ENCODE peak calls at places on chromosomes 5 and 9, in four cellular contexts. One of them, this sample, is unnamed.
A peak's percentile ranks its signal among the peaks of the same experiment; 100 is the strongest.

GRCh38 chr9:88396836-88397577 is 8.8 kb downstream of the SPIN1 start:
- DNase-seq in CD4-positive, alpha-beta T cell: no peak
- DNase-seq in lung: no peak
- DNase-seq in Panc1: no peak
- DNase-seq in this sample: no peak

GRCh38 chr9:112747094-112747493 is 3.5 kb upstream of the SNX30 start:
- DNase-seq in CD4-positive, alpha-beta T cell: no peak
- DNase-seq in Panc1: no peak
- DNase-seq in lung: no peak
- DNase-seq in this sample: no peak

GRCh38 chr5:109063223-109063622 is 315.5 kb downstream of the FER start:
- DNase-seq in lung: no peak
- DNase-seq in CD4-positive, alpha-beta T cell: no peak
- DNase-seq in Panc1: no peak
- DNase-seq in this sample: no peak

GRCh38 chr5:90983148-90983547 is 400.0 kb downstream of the ARRDC3 start:
- DNase-seq in CD4-positive, alpha-beta T cell: no peak
- DNase-seq in lung: no peak
- DNase-seq in Panc1: peak; percentile 13
- DNase-seq in this sample: no peak

GRCh38 chr5:146313027-146313426 is 25.6 kb upstream of the POU4F3 start:
- DNase-seq in Panc1: no peak
- DNase-seq in CD4-positive, alpha-beta T cell: no peak
- DNase-seq in lung: no peak
- DNase-seq in this sample: no peak

GRCh38 chr5:77138981-77139380 is 51.9 kb upstream of the ZBED3 start:
- DNase-seq in lung: no peak
- DNase-seq in Panc1: no peak
- DNase-seq in CD4-positive, alpha-beta T cell: no peak
- DNase-seq in this sample: no peak

GRCh38 chr5:134506054-134507039 is 19.1 kb upstream of the JADE2 start:
- DNase-seq in CD4-positive, alpha-beta T cell: no peak
- DNase-seq in Panc1: no peak
- DNase-seq in lung: peak; percentile 79
- DNase-seq in this sample: no peak

GRCh38 chr5:51495672-51496071 is 112.4 kb downstream of the ISL1 start:
- DNase-seq in CD4-positive, alpha-beta T cell: no peak
- DNase-seq in Panc1: no peak
- DNase-seq in lung: no peak
- DNase-seq in this sample: no peak

GRCh38 chr9:97958812-97959511 is 21.0 kb upstream of the HEMGN start:
- DNase-seq in lung: no peak
- DNase-seq in CD4-positive, alpha-beta T cell: no peak
- DNase-seq in Panc1: no peak
- DNase-seq in this sample: no peak

GRCh38 chr5:102670224-102670836 is 84.8 kb upstream of the PAM start:
- DNase-seq in lung: no peak
- DNase-seq in Panc1: no peak
- DNase-seq in CD4-positive, alpha-beta T cell: no peak
- DNase-seq in this sample: peak; percentile 37

GRCh38 chr5:34676409-34676808 is 20.3 kb downstream of the RAI14 start:
- DNase-seq in lung: no peak
- DNase-seq in Panc1: no peak
- DNase-seq in CD4-positive, alpha-beta T cell: no peak
- DNase-seq in this sample: no peak

GRCh38 chr9:134412298-134412711 is 86.0 kb downstream of the RXRA start:
- DNase-seq in lung: no peak
- DNase-seq in CD4-positive, alpha-beta T cell: no peak
- DNase-seq in Panc1: no peak
- DNase-seq in this sample: no peak

GRCh38 chr5:172721455-172722308 is 49.3 kb downstream of the DUSP1 start:
- DNase-seq in lung: no peak
- DNase-seq in CD4-positive, alpha-beta T cell: no peak
- DNase-seq in Panc1: no peak
- DNase-seq in this sample: no peak

GRCh38 chr5:59729820-59730219 is 163.7 kb downstream of the PDE4D start:
- DNase-seq in Panc1: no peak
- DNase-seq in CD4-positive, alpha-beta T cell: no peak
- DNase-seq in lung: no peak
- DNase-seq in this sample: no peak

DNA sequence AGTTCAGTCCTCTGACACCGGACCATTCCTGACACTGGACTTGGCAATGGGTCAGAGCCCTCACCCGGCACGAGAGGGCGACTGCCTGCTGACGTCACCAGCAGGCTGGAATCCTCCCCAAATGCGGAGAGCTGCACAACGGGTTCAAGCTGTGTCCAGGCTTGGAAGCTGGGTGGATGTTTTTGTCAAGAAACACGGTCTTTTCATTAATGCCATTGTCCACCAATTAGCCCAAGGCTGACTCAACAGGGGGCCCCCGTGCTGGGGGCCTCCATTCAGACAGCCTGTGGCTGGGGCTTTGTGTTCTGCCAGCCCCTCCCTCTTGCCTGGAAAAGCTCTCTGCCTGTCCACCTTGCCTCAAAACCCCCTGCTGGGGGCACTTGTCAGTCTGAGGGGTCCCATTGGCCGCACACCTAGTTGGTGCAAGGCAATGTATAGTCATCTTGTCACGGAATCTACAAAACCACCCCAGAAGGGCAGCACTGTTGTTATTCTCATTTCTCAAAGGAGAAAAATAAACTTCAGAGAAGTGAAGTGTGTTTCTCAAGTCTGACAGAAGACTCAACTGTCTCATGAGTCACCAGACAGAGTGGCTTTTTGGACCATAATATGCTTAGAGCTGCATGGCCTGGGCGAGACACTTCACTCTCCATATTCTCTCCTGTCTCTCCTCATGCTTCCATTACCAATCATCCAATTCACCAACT is 24.6 kb downstream of the NDUFA8 start:
- DNase-seq in lung: no peak
- DNase-seq in Panc1: no peak
- DNase-seq in CD4-positive, alpha-beta T cell: no peak
- DNase-seq in this sample: no peak
- TF ChIP-seq CTCF in lung: no peak
- TF ChIP-seq CTCF in Panc1: no peak
- TF ChIP-seq CTCF in CD4-positive, alpha-beta T cell: no peak
- TF ChIP-seq CTCF in this sample: no peak

GRCh38 chr5:132677682-132678400 is 4.1 kb downstream of the IL4 start:
- DNase-seq in CD4-positive, alpha-beta T cell: no peak
- DNase-seq in Panc1: no peak
- DNase-seq in lung: no peak
- DNase-seq in this sample: no peak

GRCh38 chr5:132678735-132679134 is 4.9 kb downstream of the IL4 start:
- DNase-seq in lung: no peak
- DNase-seq in Panc1: no peak
- DNase-seq in CD4-positive, alpha-beta T cell: no peak
- DNase-seq in this sample: no peak

GRCh38 chr5:132679166-132679565 is 5.4 kb downstream of the IL4 start:
- DNase-seq in lung: no peak
- DNase-seq in Panc1: no peak
- DNase-seq in CD4-positive, alpha-beta T cell: no peak
- DNase-seq in this sample: no peak

GRCh38 chr5:132675936-132676689 is 2.3 kb downstream of the IL4 start:
- DNase-seq in Panc1: no peak
- DNase-seq in CD4-positive, alpha-beta T cell: no peak
- DNase-seq in lung: no peak
- DNase-seq in this sample: no peak

DNA sequence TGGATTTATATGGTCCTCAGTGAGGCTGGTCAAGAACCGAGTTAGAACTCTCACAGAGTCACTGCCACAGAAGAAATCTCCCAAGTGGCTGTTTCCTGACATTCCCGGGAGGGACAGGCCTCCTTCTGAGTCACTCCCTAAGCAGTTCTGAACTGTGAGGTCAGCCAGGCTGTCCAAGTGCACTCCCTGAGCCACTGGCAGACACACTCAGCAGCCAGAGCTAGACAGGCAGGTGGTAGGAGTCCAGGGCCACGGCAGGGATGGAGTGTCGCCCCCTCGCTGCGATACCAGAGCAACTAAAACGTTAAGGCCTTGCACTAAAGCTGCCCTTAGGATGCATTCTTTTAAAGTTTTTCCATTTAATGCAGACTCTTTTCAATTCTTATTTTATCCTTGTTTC is 3.4 kb downstream of the IL4 start:
- DNase-seq in lung: peak; percentile 82
- DNase-seq in CD4-positive, alpha-beta T cell: no peak
- DNase-seq in Panc1: peak; percentile 70
- DNase-seq in this sample: no peak
- TF ChIP-seq CTCF in lung: no peak
- TF ChIP-seq CTCF in CD4-positive, alpha-beta T cell: no peak
- TF ChIP-seq CTCF in Panc1: no peak
- TF ChIP-seq CTCF in this sample: no peak

GRCh38 chr9:117412841-117413240 is 2.0 kb downstream of the ASTN2 start:
- DNase-seq in Panc1: no peak
- DNase-seq in CD4-positive, alpha-beta T cell: no peak
- DNase-seq in lung: no peak
- DNase-seq in this sample: peak; percentile 23

GRCh38 chr9:117412006-117412715 is 2.7 kb downstream of the ASTN2 start:
- DNase-seq in Panc1: no peak
- DNase-seq in CD4-positive, alpha-beta T cell: no peak
- DNase-seq in lung: no peak
- DNase-seq in this sample: peak; percentile 23

GRCh38 chr9:117414906-117415583 is at the start of gene ASTN2:
- DNase-seq in Panc1: no peak
- DNase-seq in CD4-positive, alpha-beta T cell: no peak
- DNase-seq in lung: no peak
- DNase-seq in this sample: peak; percentile 30

GRCh38 chr9:117414220-117414905 is 494 bp downstream of the ASTN2 start:
- DNase-seq in Panc1: no peak
- DNase-seq in CD4-positive, alpha-beta T cell: no peak
- DNase-seq in lung: no peak
- DNase-seq in this sample: peak; percentile 56

DNA sequence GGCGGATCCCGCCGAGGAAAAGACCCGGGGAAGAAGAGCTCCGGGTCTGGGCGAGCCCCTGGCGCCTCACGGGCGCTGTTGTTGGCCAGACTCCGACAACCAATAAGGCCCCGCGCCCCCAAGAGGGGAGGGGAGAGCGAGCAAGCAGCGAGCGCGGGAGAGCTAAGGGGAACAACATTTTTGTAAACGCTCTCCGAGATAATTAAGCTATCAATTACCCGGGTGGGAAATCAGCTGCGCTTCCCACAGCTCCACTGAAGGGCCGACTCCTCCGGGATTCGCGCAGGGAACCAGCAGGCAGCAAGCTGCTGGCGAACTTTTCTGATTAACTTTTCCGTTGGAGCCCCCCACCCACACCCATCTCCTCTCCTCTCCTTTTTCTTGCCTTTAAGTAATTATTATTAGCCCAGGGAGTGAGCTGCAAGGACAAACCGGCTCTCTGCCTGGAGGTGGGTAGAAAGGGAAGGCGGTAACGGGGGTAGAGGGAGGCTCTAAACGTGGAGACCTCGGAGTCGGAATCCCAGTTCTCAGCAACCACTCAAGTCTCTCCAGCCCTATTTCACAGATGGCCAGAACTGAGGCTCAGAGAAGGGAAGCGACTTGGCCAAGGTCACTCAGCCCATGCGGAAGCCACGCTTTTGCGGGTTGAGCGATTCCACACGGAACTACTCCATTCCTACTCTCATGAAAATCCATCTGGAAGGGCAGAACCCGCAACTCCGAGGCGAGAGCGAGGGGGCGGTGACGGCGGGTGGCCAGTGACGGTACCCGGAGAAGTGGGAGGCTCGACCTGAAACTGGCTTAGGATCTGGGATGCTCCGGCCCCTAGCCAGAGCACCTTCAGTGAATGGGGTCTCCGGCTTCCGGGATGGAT is 1.3 kb downstream of the ASTN2 start:
- DNase-seq in CD4-positive, alpha-beta T cell: no peak
- DNase-seq in lung: no peak
- DNase-seq in Panc1: no peak
- DNase-seq in this sample: peak; percentile 28
- TF ChIP-seq CTCF in CD4-positive, alpha-beta T cell: no peak
- TF ChIP-seq CTCF in lung: no peak
- TF ChIP-seq CTCF in Panc1: no peak
- TF ChIP-seq CTCF in this sample: no peak

DNA sequence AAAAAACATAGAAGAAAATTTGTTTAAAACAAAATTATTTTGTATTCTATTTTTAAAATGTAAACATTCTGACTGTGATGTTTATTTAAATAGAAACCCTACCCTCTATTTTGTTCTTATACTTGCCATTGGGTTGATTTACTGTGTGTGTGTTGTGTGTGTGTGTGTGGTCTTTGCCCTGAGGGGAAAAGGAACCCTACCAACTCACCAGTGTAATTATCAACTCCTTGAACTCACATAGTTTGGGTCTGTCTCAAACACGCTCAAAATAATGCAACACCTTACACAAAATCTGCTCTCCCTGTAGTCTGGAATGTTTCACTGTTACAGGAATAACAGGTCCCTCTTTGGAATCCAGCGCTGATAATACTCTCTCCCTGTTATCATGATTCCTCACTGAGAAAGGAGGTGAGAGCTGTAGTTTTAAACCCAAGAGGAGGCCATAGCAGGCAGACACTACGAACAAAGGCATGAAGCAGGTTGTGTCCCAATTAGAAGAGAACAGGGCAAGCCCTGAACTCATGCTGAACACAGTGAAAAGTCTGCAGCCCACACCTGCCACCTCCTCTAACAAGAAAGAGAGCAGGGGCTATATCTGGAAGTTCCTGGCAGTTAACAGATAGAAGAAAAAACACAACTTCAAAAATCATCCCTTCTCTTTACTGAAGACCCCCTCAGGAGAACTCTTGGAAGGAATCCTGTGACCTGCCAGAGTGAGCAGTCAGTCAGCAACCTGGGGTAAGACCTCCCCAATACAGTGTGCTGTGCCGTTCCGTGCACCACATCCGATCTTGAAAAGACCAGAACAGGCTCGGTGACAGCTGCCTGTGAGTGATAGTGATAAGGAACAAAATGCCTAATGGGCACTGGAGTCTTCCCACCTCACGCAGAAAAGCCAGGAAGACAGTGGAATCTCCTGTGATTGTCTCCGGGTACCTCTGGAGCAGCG is 608.1 kb upstream of the ADAMTS16 start:
- DNase-seq in Panc1: no peak
- DNase-seq in lung: no peak
- DNase-seq in CD4-positive, alpha-beta T cell: no peak
- DNase-seq in this sample: no peak
- TF ChIP-seq CTCF in Panc1: no peak
- TF ChIP-seq CTCF in lung: no peak
- TF ChIP-seq CTCF in CD4-positive, alpha-beta T cell: no peak
- TF ChIP-seq CTCF in this sample: no peak

GRCh38 chr5:116448450-116448849 is 126.2 kb downstream of the SEMA6A start:
- DNase-seq in Panc1: no peak
- DNase-seq in lung: no peak
- DNase-seq in CD4-positive, alpha-beta T cell: no peak
- DNase-seq in this sample: no peak
- TF ChIP-seq CTCF in Panc1: peak; percentile 52
- TF ChIP-seq CTCF in lung: no peak
- TF ChIP-seq CTCF in CD4-positive, alpha-beta T cell: no peak
- TF ChIP-seq CTCF in this sample: no peak

GRCh38 chr5:45521067-45521466 is 175.1 kb downstream of the HCN1 start:
- DNase-seq in CD4-positive, alpha-beta T cell: no peak
- DNase-seq in lung: no peak
- DNase-seq in Panc1: no peak
- DNase-seq in this sample: no peak
- TF ChIP-seq CTCF in CD4-positive, alpha-beta T cell: no peak
- TF ChIP-seq CTCF in lung: no peak
- TF ChIP-seq CTCF in Panc1: peak; percentile 38
- TF ChIP-seq CTCF in this sample: peak; percentile 49

GRCh38 chr5:143837306-143837848 is 25.4 kb downstream of the HMHB1 start:
- DNase-seq in Panc1: no peak
- DNase-seq in CD4-positive, alpha-beta T cell: no peak
- DNase-seq in lung: no peak
- DNase-seq in this sample: no peak
- TF ChIP-seq CTCF in Panc1: no peak
- TF ChIP-seq CTCF in CD4-positive, alpha-beta T cell: no peak
- TF ChIP-seq CTCF in lung: no peak
- TF ChIP-seq CTCF in this sample: no peak

GRCh38 chr5:42021119-42021518 is 96.0 kb downstream of the FBXO4 start:
- DNase-seq in lung: no peak
- DNase-seq in CD4-positive, alpha-beta T cell: no peak
- DNase-seq in Panc1: no peak
- DNase-seq in this sample: no peak
- TF ChIP-seq CTCF in lung: no peak
- TF ChIP-seq CTCF in CD4-positive, alpha-beta T cell: no peak
- TF ChIP-seq CTCF in Panc1: no peak
- TF ChIP-seq CTCF in this sample: no peak